ENCODE peak calls at places on chromosomes 7 and 10, in ten cellular contexts. T is stomach; E is mucosa of gallbladder; R is progenitor cell of endocrine pancreas; Z is dermis microvascular lymphatic vessel endothelial cell; J is activated naive CD4-positive, alpha-beta T cell treated with anti-CD3 and anti-CD28 coated beads for 36 hours; S is activated naive CD8-positive, alpha-beta T cell treated with anti-CD3 and anti-CD28 coated beads, Interleukin-2, amount 50 U/mL, for 24 hours; I is HuH-7; N is stimulated activated CD4-positive, alpha-beta T cell treated with anti-CD3 and anti-CD28 coated beads, Interleukin-1b, Interleukin-23, amount 100 ng/mL, for 24 hours; Q is esophagus squamous epithelium. A is an unnamed sample.

GRCh38 chr7:17056491-17057142 is 174.8 kb upstream of the AGR3 start:
- DNase-seq in T (no peak), E (no peak), R (no peak), Z (no peak), J (no peak), S (no peak), I (no peak), N (no peak), Q (no peak), A (no peak)

GRCh38 chr10:119821172-119821571 is 51.5 kb downstream of the MCMBP start:
- DNase-seq in T (no peak), E (no peak), R (no peak), Z (no peak), J (no peak), S (no peak), I (no peak), N (no peak), Q (no peak), A (no peak)

GRCh38 chr10:89522463-89522862 is 12.9 kb downstream of the SLC16A12 start:
- DNase-seq in T (no peak), E (no peak), R (no peak), Z (no peak), J (no peak), S (no peak), I (no peak), N (no peak), Q (no peak), A (no peak)

GRCh38 chr7:14507617-14508016 is 394.9 kb downstream of the DGKB start:
- DNase-seq in T (peak), E (peak), R (no peak), Z (peak), J (no peak), S (no peak), I (no peak), N (no peak), Q (no peak), A (peak)

GRCh38 chr7:54921116-54921515 is 97.7 kb upstream of the EGFR start:
- DNase-seq in T (no peak), E (no peak), R (no peak), Z (no peak), J (no peak), S (no peak), I (no peak), N (no peak), Q (no peak), A (no peak)

GRCh38 chr7:42314696-42315095 is 77.7 kb upstream of the GLI3 start:
- DNase-seq in T (no peak), E (no peak), R (no peak), Z (peak), J (no peak), S (no peak), I (no peak), N (no peak), Q (no peak), A (no peak)

GRCh38 chr10:75788394-75789205 is 357.2 kb downstream of the LRMDA start:
- DNase-seq in T (no peak), E (peak), R (no peak), Z (peak), J (no peak), S (no peak), I (no peak), N (no peak), Q (no peak), A (peak)

GRCh38 chr10:32338262-32338661 is 8.7 kb downstream of the EPC1 start:
- DNase-seq in T (no peak), E (no peak), R (no peak), Z (no peak), J (no peak), S (no peak), I (no peak), N (no peak), Q (no peak), A (no peak)

GRCh38 chr7:91570600-91570999 is 306.4 kb downstream of the FZD1 start:
- DNase-seq in T (no peak), E (no peak), R (no peak), Z (no peak), J (no peak), S (no peak), I (no peak), N (no peak), Q (no peak), A (no peak)

GRCh38 chr7:100894860-100895700 is 608 bp downstream of the ACHE start:
- DNase-seq in T (peak), E (peak), R (peak), Z (peak), J (peak), S (peak), I (peak), N (no peak), Q (no peak), A (peak)

GRCh38 chr10:56057860-56058259 is 303.2 kb downstream of the ZWINT start:
- DNase-seq in T (no peak), E (no peak), R (no peak), Z (no peak), J (no peak), S (no peak), I (no peak), N (no peak), Q (no peak), A (no peak)

GRCh38 chr7:22884911-22885823 is 62.5 kb upstream of the TOMM7 start:
- DNase-seq in T (no peak), E (no peak), R (no peak), Z (no peak), J (peak), S (no peak), I (no peak), N (no peak), Q (no peak), A (no peak)

GRCh38 chr10:117373848-117374505 is 1.3 kb downstream of the PDZD8 start:
- DNase-seq in T (peak), E (peak), R (no peak), Z (peak), J (peak), S (peak), I (peak), N (no peak), Q (no peak), A (peak)

GRCh38 chr7:108247646-108248045 is 117.5 kb upstream of the LAMB4 start:
- DNase-seq in T (no peak), E (no peak), R (no peak), Z (peak), J (no peak), S (no peak), I (no peak), N (no peak), Q (no peak), A (no peak)

GRCh38 chr10:59303018-59303417 is 59.3 kb downstream of the FAM13C start:
- DNase-seq in T (no peak), E (no peak), R (no peak), Z (no peak), J (no peak), S (no peak), I (no peak), N (no peak), Q (no peak), A (no peak)

GRCh38 chr10:91885362-91886079 is 23.8 kb downstream of the FGFBP3 start:
- DNase-seq in T (no peak), E (no peak), R (no peak), Z (no peak), J (no peak), S (no peak), I (no peak), N (no peak), Q (no peak), A (no peak)

GRCh38 chr7:51340936-51341335 is 24.3 kb upstream of the COBL start:
- DNase-seq in T (no peak), E (no peak), R (no peak), Z (no peak), J (no peak), S (no peak), I (no peak), N (no peak), Q (no peak), A (no peak)

GRCh38 chr7:35520810-35521059 is 174.2 kb downstream of the HERPUD2 start:
- DNase-seq in T (no peak), E (no peak), R (no peak), Z (no peak), J (no peak), S (no peak), I (no peak), N (no peak), Q (no peak), A (no peak)

GRCh38 chr7:149772236-149772820 is 1.1 kb downstream of the ZNF467 start:
- DNase-seq in T (no peak), E (no peak), R (peak), Z (no peak), J (peak), S (peak), I (peak), N (no peak), Q (no peak), A (no peak)

GRCh38 chr10:16756561-16757221 is 60.5 kb downstream of the RSU1 start:
- DNase-seq in T (no peak), E (no peak), R (no peak), Z (no peak), J (no peak), S (no peak), I (no peak), N (no peak), Q (no peak), A (no peak)

GRCh38 chr7:132461043-132461592 is 115.2 kb downstream of the PLXNA4 start:
- DNase-seq in T (no peak), E (no peak), R (no peak), Z (no peak), J (no peak), S (no peak), I (no peak), N (no peak), Q (no peak), A (no peak)

GRCh38 chr7:140653319-140654108 is 12.9 kb upstream of the DENND2A start:
- DNase-seq in T (peak), E (peak), R (peak), Z (peak), J (peak), S (no peak), I (peak), N (no peak), Q (no peak), A (peak)

GRCh38 chr10:21497177-21497807 is 28.2 kb downstream of the SKIDA1 start:
- DNase-seq in T (peak), E (peak), R (peak), Z (peak), J (peak), S (peak), I (peak), N (no peak), Q (peak), A (peak)

GRCh38 chr7:106572394-106573124 is 88.4 kb downstream of the CCDC71L start:
- DNase-seq in T (no peak), E (no peak), R (no peak), Z (no peak), J (no peak), S (no peak), I (no peak), N (no peak), Q (no peak), A (no peak)

GRCh38 chr7:889391-889790 is 13.0 kb downstream of the GET4 start:
- DNase-seq in T (no peak), E (no peak), R (no peak), Z (no peak), J (no peak), S (no peak), I (no peak), N (no peak), Q (no peak), A (no peak)

GRCh38 chr7:151139071-151139521 is 28.4 kb downstream of the GBX1 start:
- DNase-seq in T (no peak), E (no peak), R (no peak), Z (no peak), J (no peak), S (no peak), I (no peak), N (no peak), Q (no peak), A (no peak)

GRCh38 chr7:151143261-151144015 is 24.1 kb downstream of the GBX1 start:
- DNase-seq in T (peak), E (no peak), R (no peak), Z (no peak), J (no peak), S (no peak), I (no peak), N (no peak), Q (no peak), A (no peak)

GRCh38 chr10:68261132-68261856 is 29.4 kb upstream of the ATOH7 start:
- DNase-seq in T (no peak), E (no peak), R (no peak), Z (no peak), J (no peak), S (no peak), I (no peak), N (no peak), Q (no peak), A (no peak)

GRCh38 chr10:102503264-102504178 is at the start of gene SUFU:
- DNase-seq in T (peak), E (peak), R (peak), Z (peak), J (peak), S (peak), I (peak), N (peak), Q (peak), A (peak)

GRCh38 chr7:26515462-26515861 is 223.8 kb downstream of the SNX10 start:
- DNase-seq in T (peak), E (peak), R (no peak), Z (no peak), J (no peak), S (no peak), I (no peak), N (no peak), Q (no peak), A (peak)

GRCh38 chr7:99090811-99091582 is 52.9 kb downstream of the SMURF1 start:
- DNase-seq in T (no peak), E (no peak), R (no peak), Z (no peak), J (no peak), S (no peak), I (no peak), N (no peak), Q (no peak), A (no peak)

GRCh38 chr7:229184-229964 is 37.0 kb downstream of the FAM20C start:
- DNase-seq in T (peak), E (peak), R (no peak), Z (no peak), J (no peak), S (no peak), I (no peak), N (no peak), Q (no peak), A (no peak)

GRCh38 chr7:10122573-10123100 is 851.0 kb upstream of the PHF14 start:
- DNase-seq in T (no peak), E (peak), R (no peak), Z (peak), J (no peak), S (no peak), I (no peak), N (no peak), Q (no peak), A (no peak)

GRCh38 chr7:115618676-115619075 is 411.9 kb downstream of the TFEC start:
- DNase-seq in T (no peak), E (no peak), R (no peak), Z (peak), J (no peak), S (no peak), I (no peak), N (no peak), Q (no peak), A (no peak)

GRCh38 chr7:77247206-77247850 is 47.7 kb upstream of the FGL2 start:
- DNase-seq in T (peak), E (peak), R (peak), Z (peak), J (peak), S (peak), I (peak), N (peak), Q (peak), A (peak)

A was measured in prostate gland.